ENCODE peak calls at places on chromosomes 5 and 9, in five cellular contexts. One of them, this sample, is unnamed.

GRCh38 chr5:147857302-147858129 is 21.0 kb upstream of the SCGB3A2 start:
- DNase-seq in effector CD4-positive, alpha-beta T cell: peak; percentile 3
- DNase-seq in ELR: peak; percentile 59
- DNase-seq in AG04450: peak; percentile 15
- DNase-seq in activated CD4-positive, alpha-beta T cell treated with anti-CD3 and anti-CD28 coated beads, Interleukin-2, amount 50 U/mL, for 1 hour: peak; percentile 16
- DNase-seq in this sample: no peak

GRCh38 chr5:96627792-96628191 is 34.4 kb upstream of the CAST start:
- DNase-seq in effector CD4-positive, alpha-beta T cell: no peak
- DNase-seq in ELR: no peak
- DNase-seq in AG04450: no peak
- DNase-seq in activated CD4-positive, alpha-beta T cell treated with anti-CD3 and anti-CD28 coated beads, Interleukin-2, amount 50 U/mL, for 1 hour: no peak
- DNase-seq in this sample: no peak

GRCh38 chr5:80711938-80712337 is 57.2 kb upstream of the DHFR start:
- DNase-seq in effector CD4-positive, alpha-beta T cell: no peak
- DNase-seq in ELR: peak; percentile 70
- DNase-seq in AG04450: no peak
- DNase-seq in activated CD4-positive, alpha-beta T cell treated with anti-CD3 and anti-CD28 coated beads, Interleukin-2, amount 50 U/mL, for 1 hour: no peak
- DNase-seq in this sample: no peak

GRCh38 chr9:95880011-95880690 is 4.7 kb downstream of the ERCC6L2 start:
- DNase-seq in effector CD4-positive, alpha-beta T cell: no peak
- DNase-seq in ELR: peak; percentile 57
- DNase-seq in AG04450: peak; percentile 83
- DNase-seq in activated CD4-positive, alpha-beta T cell treated with anti-CD3 and anti-CD28 coated beads, Interleukin-2, amount 50 U/mL, for 1 hour: no peak
- DNase-seq in this sample: no peak

GRCh38 chr9:121537283-121537682 is 37.6 kb upstream of the GGTA1 start:
- DNase-seq in effector CD4-positive, alpha-beta T cell: no peak
- DNase-seq in ELR: no peak
- DNase-seq in AG04450: no peak
- DNase-seq in activated CD4-positive, alpha-beta T cell treated with anti-CD3 and anti-CD28 coated beads, Interleukin-2, amount 50 U/mL, for 1 hour: no peak
- DNase-seq in this sample: no peak

GRCh38 chr5:156181656-156182055 is 145.3 kb upstream of the SGCD start:
- DNase-seq in effector CD4-positive, alpha-beta T cell: no peak
- DNase-seq in ELR: no peak
- DNase-seq in AG04450: no peak
- DNase-seq in activated CD4-positive, alpha-beta T cell treated with anti-CD3 and anti-CD28 coated beads, Interleukin-2, amount 50 U/mL, for 1 hour: no peak
- DNase-seq in this sample: no peak

GRCh38 chr9:71663931-71664459 is 104.3 kb downstream of the CEMIP2 start:
- DNase-seq in effector CD4-positive, alpha-beta T cell: no peak
- DNase-seq in ELR: peak; percentile 5
- DNase-seq in AG04450: no peak
- DNase-seq in activated CD4-positive, alpha-beta T cell treated with anti-CD3 and anti-CD28 coated beads, Interleukin-2, amount 50 U/mL, for 1 hour: no peak
- DNase-seq in this sample: no peak

GRCh38 chr5:32814620-32815019 is 103.5 kb downstream of the NPR3 start:
- DNase-seq in effector CD4-positive, alpha-beta T cell: no peak
- DNase-seq in ELR: peak; percentile 39
- DNase-seq in AG04450: no peak
- DNase-seq in activated CD4-positive, alpha-beta T cell treated with anti-CD3 and anti-CD28 coated beads, Interleukin-2, amount 50 U/mL, for 1 hour: no peak
- DNase-seq in this sample: no peak

GRCh38 chr5:173835662-173836061 is 52.5 kb upstream of the CPEB4 start:
- DNase-seq in effector CD4-positive, alpha-beta T cell: no peak
- DNase-seq in ELR: no peak
- DNase-seq in AG04450: no peak
- DNase-seq in activated CD4-positive, alpha-beta T cell treated with anti-CD3 and anti-CD28 coated beads, Interleukin-2, amount 50 U/mL, for 1 hour: no peak
- DNase-seq in this sample: no peak

GRCh38 chr5:151961557-151961956 is 36.9 kb upstream of the GLRA1 start:
- DNase-seq in effector CD4-positive, alpha-beta T cell: no peak
- DNase-seq in ELR: no peak
- DNase-seq in AG04450: no peak
- DNase-seq in activated CD4-positive, alpha-beta T cell treated with anti-CD3 and anti-CD28 coated beads, Interleukin-2, amount 50 U/mL, for 1 hour: no peak
- DNase-seq in this sample: no peak

GRCh38 chr5:96297290-96297689 is 135.8 kb downstream of the PCSK1 start:
- DNase-seq in effector CD4-positive, alpha-beta T cell: no peak
- DNase-seq in ELR: peak; percentile 61
- DNase-seq in AG04450: peak; percentile 89
- DNase-seq in activated CD4-positive, alpha-beta T cell treated with anti-CD3 and anti-CD28 coated beads, Interleukin-2, amount 50 U/mL, for 1 hour: no peak
- DNase-seq in this sample: no peak

GRCh38 chr9:128082173-128082572 is 14.1 kb downstream of the SLC25A25 start:
- DNase-seq in effector CD4-positive, alpha-beta T cell: no peak
- DNase-seq in ELR: no peak
- DNase-seq in AG04450: no peak
- DNase-seq in activated CD4-positive, alpha-beta T cell treated with anti-CD3 and anti-CD28 coated beads, Interleukin-2, amount 50 U/mL, for 1 hour: no peak
- DNase-seq in this sample: no peak

GRCh38 chr5:129001831-129002626 is 36.7 kb downstream of the SLC27A6 start:
- DNase-seq in effector CD4-positive, alpha-beta T cell: no peak
- DNase-seq in ELR: no peak
- DNase-seq in AG04450: no peak
- DNase-seq in activated CD4-positive, alpha-beta T cell treated with anti-CD3 and anti-CD28 coated beads, Interleukin-2, amount 50 U/mL, for 1 hour: no peak
- DNase-seq in this sample: no peak

GRCh38 chr5:172477466-172477865 is 23.1 kb upstream of the SH3PXD2B start:
- DNase-seq in effector CD4-positive, alpha-beta T cell: no peak
- DNase-seq in ELR: no peak
- DNase-seq in AG04450: no peak
- DNase-seq in activated CD4-positive, alpha-beta T cell treated with anti-CD3 and anti-CD28 coated beads, Interleukin-2, amount 50 U/mL, for 1 hour: no peak
- DNase-seq in this sample: no peak

GRCh38 chr9:92590386-92590785 is 54.6 kb upstream of the ECM2 start:
- DNase-seq in effector CD4-positive, alpha-beta T cell: no peak
- DNase-seq in ELR: no peak
- DNase-seq in AG04450: no peak
- DNase-seq in activated CD4-positive, alpha-beta T cell treated with anti-CD3 and anti-CD28 coated beads, Interleukin-2, amount 50 U/mL, for 1 hour: no peak
- DNase-seq in this sample: peak; percentile 83

GRCh38 chr5:118115791-118116190 is 872.6 kb downstream of the DTWD2 start:
- DNase-seq in effector CD4-positive, alpha-beta T cell: no peak
- DNase-seq in ELR: no peak
- DNase-seq in AG04450: no peak
- DNase-seq in activated CD4-positive, alpha-beta T cell treated with anti-CD3 and anti-CD28 coated beads, Interleukin-2, amount 50 U/mL, for 1 hour: no peak
- DNase-seq in this sample: no peak

GRCh38 chr5:76831108-76831447 is 12.2 kb downstream of the F2RL1 start:
- DNase-seq in effector CD4-positive, alpha-beta T cell: no peak
- DNase-seq in ELR: peak; percentile 76
- DNase-seq in AG04450: no peak
- DNase-seq in activated CD4-positive, alpha-beta T cell treated with anti-CD3 and anti-CD28 coated beads, Interleukin-2, amount 50 U/mL, for 1 hour: no peak
- DNase-seq in this sample: no peak

GRCh38 chr5:132100672-132101261 is 27.2 kb downstream of the CSF2 start:
- DNase-seq in effector CD4-positive, alpha-beta T cell: no peak
- DNase-seq in ELR: no peak
- DNase-seq in AG04450: no peak
- DNase-seq in activated CD4-positive, alpha-beta T cell treated with anti-CD3 and anti-CD28 coated beads, Interleukin-2, amount 50 U/mL, for 1 hour: no peak
- DNase-seq in this sample: no peak

GRCh38 chr9:94928696-94929372 is 202.3 kb downstream of the AOPEP start:
- DNase-seq in effector CD4-positive, alpha-beta T cell: no peak
- DNase-seq in ELR: no peak
- DNase-seq in AG04450: no peak
- DNase-seq in activated CD4-positive, alpha-beta T cell treated with anti-CD3 and anti-CD28 coated beads, Interleukin-2, amount 50 U/mL, for 1 hour: no peak
- DNase-seq in this sample: no peak

GRCh38 chr9:36818965-36819870 is 214.8 kb downstream of the PAX5 start:
- DNase-seq in effector CD4-positive, alpha-beta T cell: no peak
- DNase-seq in ELR: no peak
- DNase-seq in AG04450: no peak
- DNase-seq in activated CD4-positive, alpha-beta T cell treated with anti-CD3 and anti-CD28 coated beads, Interleukin-2, amount 50 U/mL, for 1 hour: no peak
- DNase-seq in this sample: no peak

GRCh38 chr9:109276469-109277440 is 44.1 kb downstream of the EPB41L4B start:
- DNase-seq in effector CD4-positive, alpha-beta T cell: no peak
- DNase-seq in ELR: no peak
- DNase-seq in AG04450: no peak
- DNase-seq in activated CD4-positive, alpha-beta T cell treated with anti-CD3 and anti-CD28 coated beads, Interleukin-2, amount 50 U/mL, for 1 hour: no peak
- DNase-seq in this sample: no peak

GRCh38 chr9:92385001-92385400 is 19.4 kb downstream of the OGN start:
- DNase-seq in effector CD4-positive, alpha-beta T cell: no peak
- DNase-seq in ELR: no peak
- DNase-seq in AG04450: no peak
- DNase-seq in activated CD4-positive, alpha-beta T cell treated with anti-CD3 and anti-CD28 coated beads, Interleukin-2, amount 50 U/mL, for 1 hour: no peak
- DNase-seq in this sample: no peak

GRCh38 chr5:160959804-160960203 is 107.8 kb upstream of the ATP10B start:
- DNase-seq in effector CD4-positive, alpha-beta T cell: no peak
- DNase-seq in ELR: no peak
- DNase-seq in AG04450: no peak
- DNase-seq in activated CD4-positive, alpha-beta T cell treated with anti-CD3 and anti-CD28 coated beads, Interleukin-2, amount 50 U/mL, for 1 hour: no peak
- DNase-seq in this sample: no peak

GRCh38 chr5:52560366-52560765 is 227.3 kb upstream of the ITGA1 start:
- DNase-seq in effector CD4-positive, alpha-beta T cell: no peak
- DNase-seq in ELR: peak; percentile 45
- DNase-seq in AG04450: no peak
- DNase-seq in activated CD4-positive, alpha-beta T cell treated with anti-CD3 and anti-CD28 coated beads, Interleukin-2, amount 50 U/mL, for 1 hour: no peak
- DNase-seq in this sample: no peak

GRCh38 chr9:134187821-134188420 is 23.6 kb upstream of the RNU6ATAC start:
- DNase-seq in effector CD4-positive, alpha-beta T cell: no peak
- DNase-seq in ELR: no peak
- DNase-seq in AG04450: no peak
- DNase-seq in activated CD4-positive, alpha-beta T cell treated with anti-CD3 and anti-CD28 coated beads, Interleukin-2, amount 50 U/mL, for 1 hour: no peak
- DNase-seq in this sample: peak; percentile 52

GRCh38 chr9:71897573-71897972 is 13.4 kb downstream of the ABHD17B start:
- DNase-seq in effector CD4-positive, alpha-beta T cell: no peak
- DNase-seq in ELR: no peak
- DNase-seq in AG04450: no peak
- DNase-seq in activated CD4-positive, alpha-beta T cell treated with anti-CD3 and anti-CD28 coated beads, Interleukin-2, amount 50 U/mL, for 1 hour: no peak
- DNase-seq in this sample: no peak

GRCh38 chr5:142929602-142930001 is 159.4 kb downstream of the ARHGAP26 start:
- DNase-seq in effector CD4-positive, alpha-beta T cell: no peak
- DNase-seq in ELR: no peak
- DNase-seq in AG04450: no peak
- DNase-seq in activated CD4-positive, alpha-beta T cell treated with anti-CD3 and anti-CD28 coated beads, Interleukin-2, amount 50 U/mL, for 1 hour: no peak
- DNase-seq in this sample: no peak

GRCh38 chr9:127567119-127567897 is 44.8 kb upstream of the STXBP1 start:
- DNase-seq in effector CD4-positive, alpha-beta T cell: no peak
- DNase-seq in ELR: peak; percentile 69
- DNase-seq in AG04450: no peak
- DNase-seq in activated CD4-positive, alpha-beta T cell treated with anti-CD3 and anti-CD28 coated beads, Interleukin-2, amount 50 U/mL, for 1 hour: no peak
- DNase-seq in this sample: peak; percentile 86

GRCh38 chr5:168883253-168883880 is 304.2 kb upstream of the PANK3 start:
- DNase-seq in effector CD4-positive, alpha-beta T cell: no peak
- DNase-seq in ELR: no peak
- DNase-seq in AG04450: no peak
- DNase-seq in activated CD4-positive, alpha-beta T cell treated with anti-CD3 and anti-CD28 coated beads, Interleukin-2, amount 50 U/mL, for 1 hour: no peak
- DNase-seq in this sample: no peak

GRCh38 chr5:79759436-79759835 is 69.8 kb downstream of the CMYA5 start:
- DNase-seq in effector CD4-positive, alpha-beta T cell: no peak
- DNase-seq in ELR: peak; percentile 58
- DNase-seq in AG04450: no peak
- DNase-seq in activated CD4-positive, alpha-beta T cell treated with anti-CD3 and anti-CD28 coated beads, Interleukin-2, amount 50 U/mL, for 1 hour: no peak
- DNase-seq in this sample: no peak

GRCh38 chr9:82148849-82149544 is 160.4 kb downstream of the SPATA31D1 start:
- DNase-seq in effector CD4-positive, alpha-beta T cell: no peak
- DNase-seq in ELR: no peak
- DNase-seq in AG04450: peak; percentile 36
- DNase-seq in activated CD4-positive, alpha-beta T cell treated with anti-CD3 and anti-CD28 coated beads, Interleukin-2, amount 50 U/mL, for 1 hour: no peak
- DNase-seq in this sample: no peak

GRCh38 chr5:17216974-17217325 is 481 bp upstream of the BASP1 start:
- DNase-seq in effector CD4-positive, alpha-beta T cell: no peak
- DNase-seq in ELR: peak; percentile 52
- DNase-seq in AG04450: no peak
- DNase-seq in activated CD4-positive, alpha-beta T cell treated with anti-CD3 and anti-CD28 coated beads, Interleukin-2, amount 50 U/mL, for 1 hour: no peak
- DNase-seq in this sample: peak; percentile 73

GRCh38 chr5:124956471-124957029 is 210.1 kb upstream of the ZNF608 start:
- DNase-seq in effector CD4-positive, alpha-beta T cell: no peak
- DNase-seq in ELR: no peak
- DNase-seq in AG04450: no peak
- DNase-seq in activated CD4-positive, alpha-beta T cell treated with anti-CD3 and anti-CD28 coated beads, Interleukin-2, amount 50 U/mL, for 1 hour: no peak
- DNase-seq in this sample: no peak

GRCh38 chr5:139251695-139252288 is 41.7 kb upstream of the MATR3 start:
- DNase-seq in effector CD4-positive, alpha-beta T cell: no peak
- DNase-seq in ELR: no peak
- DNase-seq in AG04450: peak; percentile 50
- DNase-seq in activated CD4-positive, alpha-beta T cell treated with anti-CD3 and anti-CD28 coated beads, Interleukin-2, amount 50 U/mL, for 1 hour: no peak
- DNase-seq in this sample: no peak

GRCh38 chr5:60843693-60844428 is at the start of gene ELOVL7:
- DNase-seq in effector CD4-positive, alpha-beta T cell: no peak
- DNase-seq in ELR: peak; percentile 55
- DNase-seq in AG04450: no peak
- DNase-seq in activated CD4-positive, alpha-beta T cell treated with anti-CD3 and anti-CD28 coated beads, Interleukin-2, amount 50 U/mL, for 1 hour: peak; percentile 5
- DNase-seq in this sample: no peak

GRCh38 chr5:74865799-74866652 is at the start of gene FAM169A:
- DNase-seq in effector CD4-positive, alpha-beta T cell: peak; percentile 25
- DNase-seq in ELR: peak; percentile 68
- DNase-seq in AG04450: no peak
- DNase-seq in activated CD4-positive, alpha-beta T cell treated with anti-CD3 and anti-CD28 coated beads, Interleukin-2, amount 50 U/mL, for 1 hour: peak; percentile 44
- DNase-seq in this sample: no peak

This sample was measured in ascending aorta.